ENCODE peak calls at places on chromosomes 7 and 10, in four cellular contexts. X, K, A and G are unnamed samples.

GRCh38 chr10:115918812-115919211 is 354.2 kb downstream of the GFRA1 start:
- DNase-seq in X (no peak), A (no peak), K (no peak), G (no peak)

GRCh38 chr7:130865408-130866236 is 131.6 kb upstream of the KLF14 start:
- DNase-seq in K (peak; percentile 57), A (no peak), X (no peak), G (peak; percentile 83)

GRCh38 chr10:88186335-88186734 is 322.9 kb downstream of the PTEN start:
- DNase-seq in X (no peak), A (no peak), K (no peak), G (no peak)

GRCh38 chr7:26500749-26501352 is 209.2 kb downstream of the SNX10 start:
- DNase-seq in K (peak; percentile 55), X (no peak), A (peak; percentile 22), G (peak; percentile 63)

GRCh38 chr10:118564114-118564513 is 31.3 kb downstream of the PRLHR start:
- DNase-seq in A (no peak), K (no peak), X (no peak), G (no peak)

GRCh38 chr7:16778479-16778878 is 24.9 kb downstream of the TSPAN13 start:
- DNase-seq in X (no peak), K (no peak), A (no peak), G (peak; percentile 51)

GRCh38 chr7:16223963-16224707 is 197.2 kb downstream of the CRPPA start:
- DNase-seq in K (no peak), A (no peak), X (no peak), G (no peak)

GRCh38 chr7:151550601-151551286 is 31.0 kb upstream of the RHEB start:
- DNase-seq in K (no peak), X (no peak), A (peak; percentile 23), G (no peak)

GRCh38 chr7:1093916-1094508 is 6.1 kb downstream of the GPER1 start:
- DNase-seq in K (no peak), X (no peak), A (no peak), G (no peak)

GRCh38 chr7:150325110-150325611 is 1.8 kb upstream of the ACTR3C start:
- DNase-seq in A (no peak), K (no peak), X (no peak), G (no peak)

GRCh38 chr10:133312769-133313145 is 4.0 kb downstream of the ZNF511 start:
- DNase-seq in A (no peak), K (no peak), X (no peak), G (no peak)

GRCh38 chr7:78083466-78084120 is 285.0 kb downstream of the PHTF2 start:
- DNase-seq in A (no peak), K (no peak), X (no peak), G (no peak)

GRCh38 chr10:77138541-77138940 is 499.1 kb downstream of the KCNMA1 start:
- DNase-seq in A (no peak), X (no peak), K (no peak), G (no peak)

GRCh38 chr10:12602557-12602956 is 253.2 kb downstream of the CAMK1D start:
- DNase-seq in K (no peak), A (peak; percentile 4), X (no peak), G (no peak)

GRCh38 chr10:110852255-110852896 is 19.4 kb upstream of the PDCD4 start:
- DNase-seq in X (no peak), K (no peak), A (peak; percentile 59), G (peak; percentile 13)

GRCh38 chr7:150335101-150335773 is 6.2 kb downstream of the RARRES2 start:
- DNase-seq in K (no peak), A (no peak), X (no peak), G (peak; percentile 88)

GRCh38 chr7:46168671-46169383 is 247.8 kb upstream of the IGFBP3 start:
- DNase-seq in K (no peak), A (no peak), X (no peak), G (no peak)

GRCh38 chr7:36291387-36292316 is 98.0 kb upstream of the ANLN start:
- DNase-seq in K (peak; percentile 87), A (peak; percentile 81), X (no peak), G (peak; percentile 90)

GRCh38 chr10:117442944-117443676 is 67.9 kb upstream of the PDZD8 start:
- DNase-seq in X (peak; percentile 16), A (peak; percentile 41), K (peak; percentile 75), G (peak; percentile 95)

GRCh38 chr7:118305686-118306085 is 81.2 kb downstream of the ANKRD7 start:
- DNase-seq in A (no peak), X (no peak), K (no peak), G (no peak)

GRCh38 chr10:43229208-43230061 is 37.4 kb downstream of the RASGEF1A start:
- DNase-seq in A (no peak), X (no peak), K (no peak), G (peak; percentile 78)

GRCh38 chr10:79171504-79171903 is 102.7 kb downstream of the ZMIZ1 start:
- DNase-seq in X (no peak), K (no peak), A (no peak), G (no peak)
- H3K4me1 ChIP-seq in X (no peaks in the 10 kb centered on the region), K (peaks cover 35% of the 10 kb centered on the region), A (peaks cover 28% of the 10 kb centered on the region), G (no peaks in the 10 kb centered on the region)

GRCh38 chr7:157691521-157692155 is 354.8 kb downstream of the DNAJB6 start:
- DNase-seq in X (no peak), K (no peak), A (no peak), G (no peak)

GRCh38 chr7:157689269-157690057 is 352.7 kb downstream of the DNAJB6 start:
- DNase-seq in X (no peak), A (no peak), K (no peak), G (no peak)

GRCh38 chr7:157692156-157693011 is 355.6 kb downstream of the DNAJB6 start:
- DNase-seq in K (no peak), A (no peak), X (no peak), G (no peak)

GRCh38 chr7:157690058-157690832 is 353.4 kb downstream of the DNAJB6 start:
- DNase-seq in K (no peak), X (no peak), A (no peak), G (no peak)

GRCh38 chr7:157690833-157691382 is 354.1 kb downstream of the DNAJB6 start:
- DNase-seq in X (no peak), A (peak; percentile 7), K (no peak), G (peak; percentile 65)
- TF ChIP-seq JUNB in X (no peak), A (no peak), K (no peak), G (no peak)

GRCh38 chr10:62919776-62920175 is 103.6 kb upstream of the EGR2 start:
- DNase-seq in A (no peak), X (no peak), K (no peak), G (no peak)
- TF ChIP-seq CREB1 in A (no peak), X (no peak), K (no peak), G (no peak)

GRCh38 chr7:50780436-50780835 is 2.3 kb downstream of the GRB10 start:
- DNase-seq in A (no peak), K (no peak), X (no peak), G (no peak)
- H3K4me1 ChIP-seq in A (peaks cover 43% of the 10 kb centered on the region), K (peaks cover 32% of the 10 kb centered on the region), X (no peaks in the 10 kb centered on the region), G (peaks cover 48% of the 10 kb centered on the region)

GRCh38 chr7:79452032-79452494 is 1.4 kb downstream of the MAGI2 start:
- DNase-seq in X (no peak), A (peak; percentile 97), K (no peak), G (peak; percentile 85)
- TF ChIP-seq JUNB in X (no peak), A (no peak), K (no peak), G (no peak)

DNA sequence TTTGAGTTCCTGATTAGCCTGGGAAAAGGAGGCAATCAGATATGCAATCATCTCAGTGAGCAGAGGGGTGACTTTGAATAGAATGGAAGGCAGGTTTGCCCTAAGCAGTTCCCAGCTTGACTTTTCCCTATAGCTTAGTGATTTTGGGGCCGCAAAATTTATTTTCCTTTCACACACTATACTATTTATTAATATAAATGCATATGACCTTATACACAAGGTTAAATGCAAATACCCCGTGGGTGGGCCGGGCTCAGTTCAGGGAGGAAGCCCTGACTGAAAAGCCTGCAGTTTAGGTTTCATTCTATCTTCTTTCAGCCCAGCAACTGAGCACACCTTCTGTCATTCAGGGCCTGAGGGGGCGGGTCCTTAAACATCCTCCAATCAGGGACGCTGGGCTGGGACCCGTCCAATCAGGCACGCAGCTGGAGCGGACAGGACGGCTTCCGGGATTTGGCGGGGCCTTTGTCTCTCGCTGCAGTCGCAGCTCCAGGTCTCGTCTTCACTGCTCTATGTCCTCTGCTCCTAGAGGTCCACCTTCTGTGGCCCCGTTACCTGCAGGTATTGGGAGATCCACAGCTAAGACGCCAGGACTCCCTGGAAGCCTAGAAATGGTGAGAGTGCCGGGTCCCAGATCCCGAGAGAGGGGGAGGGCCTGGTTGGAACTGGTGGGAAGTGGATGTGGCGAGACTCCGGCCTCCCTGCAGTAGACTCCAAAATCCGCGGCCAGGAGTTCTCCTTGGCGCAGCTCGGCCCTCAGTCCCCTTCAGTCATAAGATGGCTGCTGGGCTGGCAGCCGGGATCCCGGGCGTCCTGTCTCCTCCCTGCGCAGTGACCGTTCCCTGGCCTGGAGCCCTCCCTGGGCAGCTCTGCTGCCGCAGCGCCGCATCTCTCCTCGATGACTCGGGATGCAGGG is at the start of gene ZNF273:
- DNase-seq in A (peak; percentile 91), K (peak; percentile 98), X (peak; percentile 71), G (peak; percentile 98)
- TF ChIP-seq CREB1 in A (no peak), K (peak; percentile 22), X (peak; percentile 47), G (no peak)

GRCh38 chr7:30430777-30431176 is 47.8 kb downstream of the NOD1 start:
- DNase-seq in K (no peak), A (no peak), X (no peak), G (no peak)
- H3K4me1 ChIP-seq in K (no peaks in the 10 kb centered on the region), A (no peaks in the 10 kb centered on the region), X (peaks cover 26% of the 10 kb centered on the region), G (peaks cover 22% of the 10 kb centered on the region)